ENCODE peak calls at places on chromosome 6, in five cellular contexts. O is HCEC 1CT; G is prostate gland; B is lower lobe of right lung; X is activated CD4-positive, alpha-beta T cell treated with anti-CD3 and anti-CD28 coated beads for 48 hours. J is an unnamed sample.

GRCh38 chr6:154590770-154591169 is 80.3 kb upstream of the CNKSR3 start:
- DNase-seq in X (no peak), B (no peak), G (peak; percentile 34), O (no peak), J (no peak)

GRCh38 chr6:4637691-4638433 is 138.3 kb upstream of the CDYL start:
- DNase-seq in O (peak; percentile 63), B (no peak), G (no peak), X (peak; percentile 65), J (no peak)

GRCh38 chr6:16237242-16237641 is 1.1 kb upstream of the GMPR start:
- DNase-seq in G (no peak), B (no peak), O (no peak), X (no peak), J (no peak)

GRCh38 chr6:16130932-16131387 is 2.1 kb downstream of the MYLIP start:
- DNase-seq in O (peak; percentile 65), X (peak; percentile 35), B (no peak), G (peak; percentile 46), J (no peak)

GRCh38 chr6:140436023-140436811 is 1061.8 kb upstream of the CITED2 start:
- DNase-seq in O (no peak), G (no peak), B (no peak), X (no peak), J (no peak)

GRCh38 chr6:28269492-28269891 is 2.5 kb downstream of the ZSCAN26 start:
- DNase-seq in B (no peak), X (no peak), G (no peak), O (peak; percentile 94), J (no peak)

GRCh38 chr6:16326971-16327776 is 88.8 kb downstream of the GMPR start:
- DNase-seq in O (no peak), G (no peak), B (no peak), X (no peak), J (peak; percentile 36)

GRCh38 chr6:15477746-15478145 is 185.1 kb downstream of the DTNBP1 start:
- DNase-seq in G (no peak), X (no peak), B (no peak), O (no peak), J (no peak)

GRCh38 chr6:85482206-85483040 is 32.5 kb downstream of the NT5E start:
- DNase-seq in O (peak; percentile 37), X (no peak), B (no peak), G (no peak), J (no peak)

GRCh38 chr6:170553686-170554085 is 483 bp upstream of the TBP start:
- DNase-seq in O (peak; percentile 30), X (no peak), G (peak; percentile 47), B (no peak), J (no peak)

GRCh38 chr6:3965071-3965718 is 113.7 kb downstream of the FAM217A start:
- DNase-seq in X (no peak), O (no peak), B (no peak), G (no peak), J (no peak)

GRCh38 chr6:74467533-74468215 is 738.2 kb downstream of the COL12A1 start:
- DNase-seq in G (no peak), B (no peak), O (no peak), X (no peak), J (no peak)

GRCh38 chr6:16154904-16155303 is 26.0 kb downstream of the MYLIP start:
- DNase-seq in X (no peak), O (no peak), G (no peak), B (no peak), J (no peak)

GRCh38 chr6:157436200-157436943 is 55.4 kb downstream of the ZDHHC14 start:
- DNase-seq in X (no peak), B (no peak), G (no peak), O (no peak), J (no peak)

GRCh38 chr6:166828397-166829002 is 127.8 kb downstream of the RNASET2 start:
- DNase-seq in O (no peak), X (no peak), B (no peak), G (no peak), J (no peak)

GRCh38 chr6:3162067-3162497 is 4.7 kb upstream of the TUBB2A start:
- DNase-seq in X (no peak), O (no peak), G (no peak), B (no peak), J (no peak)